ENCODE peak calls at places on chromosomes 5 and 9, in seven cellular contexts. E, Y, J, N, D, I and A are unnamed samples.

GRCh38 chr5:150065346-150065745 is 21.0 kb downstream of the CSF1R start:
- DNase-seq in E (no peak), Y (no peak), J (no peak), N (peak; percentile 56), D (peak; percentile 13), I (no peak), A (no peak)

GRCh38 chr5:130706696-130707095 is 458.4 kb downstream of the HINT1 start:
- DNase-seq in E (no peak), Y (no peak), J (no peak), N (no peak), D (no peak), I (no peak), A (no peak)

GRCh38 chr5:16609412-16609811 is 7.4 kb downstream of the RETREG1 start:
- DNase-seq in E (no peak), Y (no peak), J (no peak), N (no peak), D (no peak), I (no peak), A (no peak)

GRCh38 chr9:126208359-126208758 is 118.3 kb upstream of the MVB12B start:
- DNase-seq in E (no peak), Y (no peak), J (no peak), N (no peak), D (no peak), I (no peak), A (no peak)

GRCh38 chr9:98321269-98321668 is 65.8 kb upstream of the TBC1D2 start:
- DNase-seq in E (no peak), Y (no peak), J (no peak), N (no peak), D (no peak), I (no peak), A (no peak)

GRCh38 chr9:124216474-124217176 is 41.1 kb upstream of the NEK6 start:
- DNase-seq in E (peak; percentile 80), Y (no peak), J (no peak), N (no peak), D (no peak), I (no peak), A (no peak)

GRCh38 chr9:119902611-119903010 is 533.4 kb upstream of the BRINP1 start:
- DNase-seq in E (no peak), Y (no peak), J (no peak), N (no peak), D (no peak), I (no peak), A (no peak)

GRCh38 chr9:99187311-99187710 is 34.4 kb downstream of the ALG2 start:
- DNase-seq in E (no peak), Y (no peak), J (no peak), N (no peak), D (no peak), I (no peak), A (no peak)

GRCh38 chr9:95003694-95004451 is 277.4 kb downstream of the AOPEP start:
- DNase-seq in E (no peak), Y (peak; percentile 80), J (no peak), N (peak; percentile 49), D (peak; percentile 36), I (no peak), A (peak; percentile 48)

GRCh38 chr9:75504721-75505120 is 385.8 kb upstream of the PCSK5 start:
- DNase-seq in E (no peak), Y (no peak), J (no peak), N (no peak), D (no peak), I (no peak), A (no peak)

GRCh38 chr9:126915281-126915816 is 767 bp downstream of the RALGPS1 start:
- DNase-seq in E (no peak), Y (no peak), J (peak; percentile 19), N (peak; percentile 80), D (no peak), I (no peak), A (peak; percentile 86)

GRCh38 chr9:121021294-121021693 is 28.8 kb downstream of the C5 start:
- DNase-seq in E (no peak), Y (no peak), J (no peak), N (no peak), D (no peak), I (no peak), A (no peak)

GRCh38 chr5:54184797-54185196 is 125.6 kb downstream of the ARL15 start:
- DNase-seq in E (no peak), Y (no peak), J (no peak), N (no peak), D (no peak), I (no peak), A (no peak)

GRCh38 chr5:105638437-105638836 is 2032.3 kb downstream of the EFNA5 start:
- DNase-seq in E (no peak), Y (no peak), J (no peak), N (no peak), D (no peak), I (no peak), A (no peak)

GRCh38 chr5:141753971-141754713 is 72.1 kb upstream of the ARAP3 start:
- DNase-seq in E (no peak), Y (no peak), J (peak; percentile 8), N (peak; percentile 76), D (no peak), I (no peak), A (peak; percentile 93)

GRCh38 chr9:132183134-132183533 is 21.3 kb downstream of the NTNG2 start:
- DNase-seq in E (no peak), Y (peak; percentile 65), J (no peak), N (no peak), D (no peak), I (no peak), A (no peak)

GRCh38 chr5:6632324-6632930 is 417 bp downstream of the NSUN2 start:
- DNase-seq in E (no peak), Y (no peak), J (no peak), N (no peak), D (peak; percentile 18), I (no peak), A (peak; percentile 62)

GRCh38 chr9:2824564-2824963 is 19.3 kb downstream of the PUM3 start:
- DNase-seq in E (no peak), Y (peak; percentile 24), J (no peak), N (no peak), D (no peak), I (no peak), A (peak; percentile 22)

GRCh38 chr5:78495800-78496199 is 135.4 kb downstream of the SCAMP1 start:
- DNase-seq in E (no peak), Y (no peak), J (no peak), N (no peak), D (no peak), I (no peak), A (no peak)
- TF ChIP-seq JUND in E (no peak), Y (no peak), J (no peak), N (no peak), D (no peak), I (no peak), A (no peak)

GRCh38 chr9:93171261-93171660 is 12.7 kb upstream of the WNK2 start:
- DNase-seq in E (no peak), Y (no peak), J (no peak), N (no peak), D (no peak), I (no peak), A (no peak)

GRCh38 chr9:93172646-93173364 is 11.1 kb upstream of the WNK2 start:
- DNase-seq in E (no peak), Y (no peak), J (no peak), N (no peak), D (no peak), I (no peak), A (no peak)

GRCh38 chr9:93177676-93178075 is 6.3 kb upstream of the WNK2 start:
- DNase-seq in E (no peak), Y (peak; percentile 89), J (no peak), N (no peak), D (no peak), I (no peak), A (no peak)

GRCh38 chr9:93173365-93174150 is 10.4 kb upstream of the WNK2 start:
- DNase-seq in E (no peak), Y (no peak), J (no peak), N (no peak), D (no peak), I (no peak), A (no peak)

DNA sequence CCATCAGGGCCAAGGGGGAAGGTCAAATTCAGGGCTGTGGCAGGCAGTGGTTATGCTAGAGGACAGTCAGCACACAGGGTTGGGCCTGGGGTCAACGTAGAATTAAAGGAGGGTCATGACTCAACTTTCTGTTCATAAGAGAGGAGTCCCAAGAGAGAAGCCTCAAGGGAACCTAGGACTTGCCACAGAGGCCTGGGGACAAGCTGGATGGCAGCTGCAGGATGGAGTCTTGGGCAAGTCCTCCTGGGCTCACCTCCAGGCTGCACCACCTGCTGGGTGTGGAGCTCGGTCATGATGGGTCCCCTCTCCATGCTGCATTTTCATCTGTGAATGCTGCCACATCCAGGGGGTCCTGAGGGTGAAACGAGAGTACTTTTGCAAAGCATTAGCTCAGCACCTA is 9.0 kb upstream of the WNK2 start:
- DNase-seq in E (no peak), Y (no peak), J (no peak), N (no peak), D (no peak), I (no peak), A (no peak)
- TF ChIP-seq JUND in E (no peak), Y (no peak), J (no peak), N (no peak), D (no peak), I (no peak), A (no peak)

GRCh38 chr5:89686081-89686765 is 723.3 kb downstream of the CETN3 start:
- DNase-seq in E (no peak), Y (peak; percentile 21), J (no peak), N (no peak), D (no peak), I (no peak), A (no peak)
- TF ChIP-seq JUND in E (no peak), Y (no peak), J (no peak), N (no peak), D (no peak), I (no peak), A (no peak)

GRCh38 chr5:83493644-83494043 is 22.1 kb downstream of the VCAN start:
- DNase-seq in E (no peak), Y (no peak), J (no peak), N (no peak), D (no peak), I (no peak), A (no peak)

GRCh38 chr5:83496626-83497025 is 25.1 kb downstream of the VCAN start:
- DNase-seq in E (no peak), Y (no peak), J (no peak), N (no peak), D (no peak), I (no peak), A (no peak)

GRCh38 chr5:83494666-83495065 is 23.1 kb downstream of the VCAN start:
- DNase-seq in E (no peak), Y (no peak), J (no peak), N (no peak), D (no peak), I (no peak), A (peak; percentile 10)

GRCh38 chr5:83492331-83492730 is 20.8 kb downstream of the VCAN start:
- DNase-seq in E (no peak), Y (no peak), J (no peak), N (no peak), D (peak; percentile 51), I (no peak), A (peak; percentile 37)

DNA sequence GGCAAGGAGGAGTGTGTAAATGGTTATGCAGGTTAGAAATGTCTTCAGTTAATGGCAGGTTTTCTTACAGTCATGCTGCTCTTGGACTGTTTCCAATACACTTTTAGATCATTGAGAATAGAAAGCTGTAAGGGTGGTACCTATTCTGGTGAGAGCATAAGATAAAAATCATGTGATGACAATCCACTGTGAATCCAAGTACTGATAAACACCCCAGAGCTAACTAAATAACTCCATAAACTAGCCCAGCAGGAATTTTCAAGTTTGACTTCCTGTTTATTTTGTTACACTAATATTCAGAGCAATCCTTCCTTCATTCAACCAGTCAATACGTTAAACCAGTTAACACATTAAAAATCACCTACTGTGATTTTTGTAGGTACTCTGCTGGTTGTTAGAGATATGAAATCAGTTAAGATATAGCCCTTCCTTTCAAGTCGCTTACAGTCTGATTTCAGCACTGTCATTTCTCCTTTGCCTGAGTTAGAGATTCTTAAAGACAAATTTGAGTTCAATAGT is 22.6 kb downstream of the VCAN start:
- DNase-seq in E (no peak), Y (no peak), J (no peak), N (no peak), D (no peak), I (no peak), A (peak; percentile 58)
- TF ChIP-seq JUND in E (no peak), Y (no peak), J (no peak), N (no peak), D (no peak), I (no peak), A (peak; percentile 54)